ENCODE peak calls at places on chromosome 11, in six cellular contexts. J is fibroblast of lung, G is activated T-cell treated with anti-CD3 and anti-CD28 coated beads for 1 hour, H is mammary epithelial cell, I is LoVo, P is sciatic nerve. Z is an unnamed sample.
A peak's percentile ranks its signal among the peaks of the same experiment; 100 is the strongest.

GRCh38 chr11:104534268-104534667 is 364.0 kb downstream of the CASP12 start:
- DNase-seq in J (peak; percentile 71), G (no peak), H (peak; percentile 9), I (no peak), P (no peak), Z (no peak)

GRCh38 chr11:130037058-130037457 is 32.6 kb upstream of the APLP2 start:
- DNase-seq in J (peak; percentile 90), G (no peak), H (peak; percentile 93), I (peak; percentile 58), P (no peak), Z (no peak)

GRCh38 chr11:120455487-120455886 is 56.1 kb upstream of the GRIK4 start:
- DNase-seq in J (no peak), G (no peak), H (no peak), I (no peak), P (no peak), Z (no peak)

GRCh38 chr11:111230122-111230465 is 15.4 kb upstream of the POU2AF2 start:
- DNase-seq in J (no peak), G (no peak), H (no peak), I (no peak), P (no peak), Z (no peak)

GRCh38 chr11:46693597-46694012 is 6.8 kb downstream of the ARHGAP1 start:
- DNase-seq in J (peak; percentile 66), G (no peak), H (peak; percentile 56), I (no peak), P (no peak), Z (no peak)

GRCh38 chr11:17782938-17783337 is 48.4 kb downstream of the KCNC1 start:
- DNase-seq in J (no peak), G (no peak), H (no peak), I (no peak), P (no peak), Z (no peak)

GRCh38 chr11:124761301-124762021 is 629 bp downstream of the ESAM start:
- DNase-seq in J (no peak), G (no peak), H (no peak), I (no peak), P (no peak), Z (no peak)

GRCh38 chr11:31720225-31720624 is 90.9 kb downstream of the PAX6 start:
- DNase-seq in J (peak; percentile 1), G (no peak), H (no peak), I (no peak), P (no peak), Z (no peak)

GRCh38 chr11:118947091-118947490 is 9.0 kb upstream of the UPK2 start:
- DNase-seq in J (no peak), G (no peak), H (no peak), I (no peak), P (no peak), Z (no peak)

GRCh38 chr11:125768256-125769046 is 10.2 kb downstream of the PATE2 start:
- DNase-seq in J (no peak), G (no peak), H (no peak), I (no peak), P (no peak), Z (no peak)

GRCh38 chr11:74434528-74434927 is 32.8 kb downstream of the KCNE3 start:
- DNase-seq in J (no peak), G (no peak), H (no peak), I (no peak), P (no peak), Z (no peak)

GRCh38 chr11:88384678-88385015 is 47.1 kb upstream of the CTSC start:
- DNase-seq in J (peak; percentile 86), G (no peak), H (peak; percentile 49), I (no peak), P (no peak), Z (no peak)

GRCh38 chr11:364991-365390 is 4.3 kb upstream of the B4GALNT4 start:
- DNase-seq in J (no peak), G (no peak), H (no peak), I (no peak), P (peak; percentile 49), Z (no peak)

GRCh38 chr11:129881570-129882170 is 13.7 kb downstream of the NFRKB start:
- DNase-seq in J (peak; percentile 20), G (peak; percentile 32), H (peak; percentile 17), I (no peak), P (no peak), Z (peak; percentile 20)

GRCh38 chr11:119484741-119485605 is 62.0 kb upstream of the THY1 start:
- DNase-seq in J (no peak), G (no peak), H (no peak), I (no peak), P (no peak), Z (no peak)

GRCh38 chr11:123212406-123212805 is 17.4 kb upstream of the CLMP start:
- DNase-seq in J (no peak), G (no peak), H (no peak), I (no peak), P (no peak), Z (no peak)

GRCh38 chr11:120399312-120399711 is 63.1 kb downstream of the ARHGEF12 start:
- DNase-seq in J (peak; percentile 75), G (no peak), H (no peak), I (no peak), P (no peak), Z (no peak)

GRCh38 chr11:34208266-34209135 is 103.1 kb downstream of the NAT10 start:
- DNase-seq in J (peak; percentile 56), G (no peak), H (peak; percentile 82), I (no peak), P (no peak), Z (no peak)

GRCh38 chr11:76140912-76141574 is 65.3 kb downstream of the WNT11 start:
- DNase-seq in J (no peak), G (no peak), H (no peak), I (no peak), P (no peak), Z (no peak)

GRCh38 chr11:120284272-120284671 is 40.8 kb upstream of the TLCD5 start:
- DNase-seq in J (no peak), G (no peak), H (no peak), I (no peak), P (no peak), Z (no peak)

GRCh38 chr11:121722431-121723256 is 269.9 kb upstream of the SORL1-AS1 start:
- DNase-seq in J (peak; percentile 96), G (no peak), H (peak; percentile 22), I (no peak), P (peak; percentile 93), Z (no peak)

GRCh38 chr11:126072141-126072741 is 9.6 kb upstream of the CDON start:
- DNase-seq in J (peak; percentile 54), G (no peak), H (no peak), I (no peak), P (no peak), Z (peak; percentile 38)

GRCh38 chr11:12164061-12165014 is 53.9 kb downstream of the MICAL2 start:
- DNase-seq in J (peak; percentile 99), G (no peak), H (peak; percentile 99), I (peak; percentile 91), P (no peak), Z (no peak)

GRCh38 chr11:112579282-112579681 is 318.6 kb upstream of the PLET1 start:
- DNase-seq in J (no peak), G (no peak), H (no peak), I (no peak), P (no peak), Z (no peak)

GRCh38 chr11:93842461-93842860 is 8.0 kb downstream of the VSTM5 start:
- DNase-seq in J (peak; percentile 95), G (no peak), H (peak; percentile 86), I (peak; percentile 82), P (no peak), Z (no peak)

GRCh38 chr11:15816270-15816871 is 540.0 kb downstream of the SOX6 start:
- DNase-seq in J (peak; percentile 89), G (no peak), H (peak; percentile 85), I (no peak), P (no peak), Z (no peak)

GRCh38 chr11:75939992-75940391 is 125.0 kb downstream of the UVRAG start:
- DNase-seq in J (no peak), G (no peak), H (no peak), I (no peak), P (no peak), Z (no peak)

GRCh38 chr11:65417221-65417701 is 5.3 kb upstream of the NEAT1 start:
- DNase-seq in J (peak; percentile 12), G (no peak), H (no peak), I (no peak), P (peak; percentile 80), Z (no peak)

GRCh38 chr11:15300282-15300681 is 185.6 kb downstream of the INSC start:
- DNase-seq in J (no peak), G (no peak), H (no peak), I (no peak), P (no peak), Z (no peak)

GRCh38 chr11:71144736-71145135 is 107.6 kb downstream of the SHANK2 start:
- DNase-seq in J (no peak), G (no peak), H (peak; percentile 72), I (no peak), P (no peak), Z (no peak)

GRCh38 chr11:60498399-60498798 is 5.8 kb downstream of the MS4A12 start:
- DNase-seq in J (no peak), G (no peak), H (no peak), I (no peak), P (no peak), Z (no peak)

GRCh38 chr11:65856689-65857499 is 1.1 kb downstream of the CFL1 start:
- DNase-seq in J (peak; percentile 56), G (peak; percentile 76), H (peak; percentile 69), I (peak; percentile 70), P (peak; percentile 89), Z (peak; percentile 65)

GRCh38 chr11:64854534-64855502 is 10.4 kb upstream of the CDC42BPG start:
- DNase-seq in J (peak; percentile 93), G (no peak), H (peak; percentile 93), I (peak; percentile 95), P (no peak), Z (no peak)

GRCh38 chr11:62501432-62501891 is 45.1 kb downstream of the AHNAK start:
- DNase-seq in J (peak; percentile 73), G (no peak), H (no peak), I (no peak), P (peak; percentile 81), Z (no peak)

GRCh38 chr11:68749501-68750196 is 1.7 kb downstream of the TESMIN start:
- DNase-seq in J (peak; percentile 45), G (no peak), H (no peak), I (no peak), P (no peak), Z (no peak)